ENCODE peak calls at places on chromosome 10, in eight cellular contexts. One of them, this sample, is unnamed.

GRCh38 chr10:18060217-18060616 is 80.0 kb upstream of the CACNB2 start:
- DNase-seq in left ventricle myocardium inferior: peak; percentile 44
- DNase-seq in psoas muscle: no peak
- DNase-seq in astrocyte: no peak
- DNase-seq in effector memory CD4-positive, alpha-beta T cell: no peak
- DNase-seq in fibroblast of lung: no peak
- DNase-seq in endothelial cell of umbilical vein: no peak
- DNase-seq in transverse colon: peak; percentile 19
- DNase-seq in this sample: peak; percentile 50

GRCh38 chr10:80686734-80687561 is 149.2 kb downstream of the SH2D4B start:
- DNase-seq in astrocyte: no peak
- DNase-seq in effector memory CD4-positive, alpha-beta T cell: no peak
- DNase-seq in fibroblast of lung: no peak
- DNase-seq in endothelial cell of umbilical vein: no peak
- DNase-seq in psoas muscle: no peak
- DNase-seq in transverse colon: no peak
- DNase-seq in left ventricle myocardium inferior: no peak
- DNase-seq in this sample: no peak

GRCh38 chr10:4403638-4404252 is 422.3 kb upstream of the AKR1E2 start:
- DNase-seq in endothelial cell of umbilical vein: no peak
- DNase-seq in astrocyte: no peak
- DNase-seq in left ventricle myocardium inferior: no peak
- DNase-seq in effector memory CD4-positive, alpha-beta T cell: no peak
- DNase-seq in transverse colon: no peak
- DNase-seq in fibroblast of lung: no peak
- DNase-seq in psoas muscle: no peak
- DNase-seq in this sample: no peak

GRCh38 chr10:99779335-99779734 is 3.1 kb upstream of the ABCC2 start:
- DNase-seq in fibroblast of lung: peak; percentile 76
- DNase-seq in effector memory CD4-positive, alpha-beta T cell: no peak
- DNase-seq in transverse colon: no peak
- DNase-seq in psoas muscle: no peak
- DNase-seq in endothelial cell of umbilical vein: peak; percentile 95
- DNase-seq in astrocyte: peak; percentile 67
- DNase-seq in left ventricle myocardium inferior: no peak
- DNase-seq in this sample: no peak

GRCh38 chr10:59625842-59626522 is 83.7 kb downstream of the SLC16A9 start:
- DNase-seq in fibroblast of lung: peak; percentile 62
- DNase-seq in transverse colon: peak; percentile 23
- DNase-seq in astrocyte: peak; percentile 49
- DNase-seq in psoas muscle: no peak
- DNase-seq in effector memory CD4-positive, alpha-beta T cell: peak; percentile 30
- DNase-seq in left ventricle myocardium inferior: no peak
- DNase-seq in endothelial cell of umbilical vein: peak; percentile 67
- DNase-seq in this sample: no peak

GRCh38 chr10:107747851-107748250 is 583.3 kb upstream of the SORCS1 start:
- DNase-seq in left ventricle myocardium inferior: no peak
- DNase-seq in psoas muscle: no peak
- DNase-seq in astrocyte: no peak
- DNase-seq in effector memory CD4-positive, alpha-beta T cell: no peak
- DNase-seq in endothelial cell of umbilical vein: no peak
- DNase-seq in fibroblast of lung: no peak
- DNase-seq in transverse colon: no peak
- DNase-seq in this sample: no peak

GRCh38 chr10:71396714-71397339 is at the start of gene CDH23:
- DNase-seq in left ventricle myocardium inferior: peak; percentile 55
- DNase-seq in effector memory CD4-positive, alpha-beta T cell: no peak
- DNase-seq in transverse colon: peak; percentile 38
- DNase-seq in fibroblast of lung: peak; percentile 10
- DNase-seq in endothelial cell of umbilical vein: no peak
- DNase-seq in astrocyte: no peak
- DNase-seq in psoas muscle: no peak
- DNase-seq in this sample: peak; percentile 54

GRCh38 chr10:103967433-103968142 is 648 bp downstream of the SLK start:
- DNase-seq in transverse colon: peak; percentile 32
- DNase-seq in fibroblast of lung: peak; percentile 25
- DNase-seq in astrocyte: peak; percentile 15
- DNase-seq in effector memory CD4-positive, alpha-beta T cell: peak; percentile 9
- DNase-seq in endothelial cell of umbilical vein: peak; percentile 65
- DNase-seq in psoas muscle: no peak
- DNase-seq in left ventricle myocardium inferior: no peak
- DNase-seq in this sample: no peak

GRCh38 chr10:68053553-68053952 is 21.5 kb downstream of the HERC4 start:
- DNase-seq in fibroblast of lung: peak; percentile 58
- DNase-seq in astrocyte: peak; percentile 45
- DNase-seq in psoas muscle: no peak
- DNase-seq in endothelial cell of umbilical vein: no peak
- DNase-seq in effector memory CD4-positive, alpha-beta T cell: no peak
- DNase-seq in transverse colon: no peak
- DNase-seq in left ventricle myocardium inferior: no peak
- DNase-seq in this sample: no peak

GRCh38 chr10:111347386-111348005 is 270.7 kb downstream of the ADRA2A start:
- DNase-seq in psoas muscle: no peak
- DNase-seq in endothelial cell of umbilical vein: no peak
- DNase-seq in effector memory CD4-positive, alpha-beta T cell: no peak
- DNase-seq in astrocyte: no peak
- DNase-seq in fibroblast of lung: no peak
- DNase-seq in left ventricle myocardium inferior: no peak
- DNase-seq in transverse colon: peak; percentile 61
- DNase-seq in this sample: no peak

GRCh38 chr10:43734716-43735115 is 86.0 kb upstream of the ZNF32 start:
- DNase-seq in astrocyte: peak; percentile 15
- DNase-seq in effector memory CD4-positive, alpha-beta T cell: no peak
- DNase-seq in transverse colon: no peak
- DNase-seq in fibroblast of lung: peak; percentile 36
- DNase-seq in left ventricle myocardium inferior: no peak
- DNase-seq in endothelial cell of umbilical vein: no peak
- DNase-seq in psoas muscle: no peak
- DNase-seq in this sample: no peak

GRCh38 chr10:52542891-52543290 is 228.8 kb downstream of the DKK1 start:
- DNase-seq in psoas muscle: no peak
- DNase-seq in left ventricle myocardium inferior: no peak
- DNase-seq in effector memory CD4-positive, alpha-beta T cell: no peak
- DNase-seq in transverse colon: no peak
- DNase-seq in fibroblast of lung: no peak
- DNase-seq in endothelial cell of umbilical vein: no peak
- DNase-seq in astrocyte: no peak
- DNase-seq in this sample: no peak

GRCh38 chr10:72077275-72077990 is 10.9 kb downstream of the SPOCK2 start:
- DNase-seq in endothelial cell of umbilical vein: no peak
- DNase-seq in left ventricle myocardium inferior: no peak
- DNase-seq in transverse colon: no peak
- DNase-seq in fibroblast of lung: no peak
- DNase-seq in psoas muscle: peak; percentile 43
- DNase-seq in astrocyte: no peak
- DNase-seq in effector memory CD4-positive, alpha-beta T cell: no peak
- DNase-seq in this sample: no peak

GRCh38 chr10:96448558-96448957 is 65.2 kb downstream of the TLL2 start:
- DNase-seq in endothelial cell of umbilical vein: no peak
- DNase-seq in left ventricle myocardium inferior: no peak
- DNase-seq in effector memory CD4-positive, alpha-beta T cell: no peak
- DNase-seq in astrocyte: no peak
- DNase-seq in psoas muscle: no peak
- DNase-seq in transverse colon: no peak
- DNase-seq in fibroblast of lung: no peak
- DNase-seq in this sample: no peak

GRCh38 chr10:68212721-68213352 is 19.1 kb downstream of the ATOH7 start:
- DNase-seq in astrocyte: peak; percentile 7
- DNase-seq in effector memory CD4-positive, alpha-beta T cell: no peak
- DNase-seq in endothelial cell of umbilical vein: peak; percentile 39
- DNase-seq in psoas muscle: no peak
- DNase-seq in fibroblast of lung: peak; percentile 20
- DNase-seq in left ventricle myocardium inferior: no peak
- DNase-seq in transverse colon: no peak
- DNase-seq in this sample: no peak

GRCh38 chr10:31836569-31837406 is 91.8 kb downstream of the ARHGAP12 start:
- DNase-seq in psoas muscle: no peak
- DNase-seq in left ventricle myocardium inferior: no peak
- DNase-seq in effector memory CD4-positive, alpha-beta T cell: no peak
- DNase-seq in fibroblast of lung: peak; percentile 34
- DNase-seq in endothelial cell of umbilical vein: peak; percentile 44
- DNase-seq in transverse colon: no peak
- DNase-seq in astrocyte: peak; percentile 13
- DNase-seq in this sample: no peak

GRCh38 chr10:47330366-47330765 is 8.1 kb downstream of the GDF2 start:
- DNase-seq in effector memory CD4-positive, alpha-beta T cell: no peak
- DNase-seq in fibroblast of lung: no peak
- DNase-seq in astrocyte: no peak
- DNase-seq in endothelial cell of umbilical vein: no peak
- DNase-seq in left ventricle myocardium inferior: no peak
- DNase-seq in transverse colon: no peak
- DNase-seq in psoas muscle: peak; percentile 19
- DNase-seq in this sample: no peak

GRCh38 chr10:102229810-102230263 is 3.7 kb downstream of the ELOVL3 start:
- DNase-seq in fibroblast of lung: peak; percentile 53
- DNase-seq in psoas muscle: peak; percentile 92
- DNase-seq in left ventricle myocardium inferior: peak; percentile 84
- DNase-seq in astrocyte: no peak
- DNase-seq in effector memory CD4-positive, alpha-beta T cell: peak; percentile 76
- DNase-seq in transverse colon: peak; percentile 90
- DNase-seq in endothelial cell of umbilical vein: peak; percentile 78
- DNase-seq in this sample: peak; percentile 85

GRCh38 chr10:13668126-13668525 is 81.4 kb downstream of the PRPF18 start:
- DNase-seq in psoas muscle: no peak
- DNase-seq in left ventricle myocardium inferior: no peak
- DNase-seq in astrocyte: no peak
- DNase-seq in transverse colon: no peak
- DNase-seq in endothelial cell of umbilical vein: no peak
- DNase-seq in effector memory CD4-positive, alpha-beta T cell: no peak
- DNase-seq in fibroblast of lung: no peak
- DNase-seq in this sample: no peak

GRCh38 chr10:77836299-77836820 is 90.2 kb downstream of the DLG5 start:
- DNase-seq in effector memory CD4-positive, alpha-beta T cell: peak; percentile 72
- DNase-seq in fibroblast of lung: no peak
- DNase-seq in psoas muscle: peak; percentile 78
- DNase-seq in left ventricle myocardium inferior: peak; percentile 67
- DNase-seq in transverse colon: peak; percentile 68
- DNase-seq in astrocyte: no peak
- DNase-seq in endothelial cell of umbilical vein: peak; percentile 8
- DNase-seq in this sample: peak; percentile 53
- H3K4me3 ChIP-seq in effector memory CD4-positive, alpha-beta T cell: no peak overlapping the region
- H3K4me3 ChIP-seq in fibroblast of lung: no peak overlapping the region
- H3K4me3 ChIP-seq in psoas muscle: no peak overlapping the region
- H3K4me3 ChIP-seq in left ventricle myocardium inferior: peak overlapping the region; percentile 23
- H3K4me3 ChIP-seq in transverse colon: no peak overlapping the region
- H3K4me3 ChIP-seq in astrocyte: no peak overlapping the region
- H3K4me3 ChIP-seq in endothelial cell of umbilical vein: no peak overlapping the region
- H3K4me3 ChIP-seq in this sample: no peak overlapping the region

DNA sequence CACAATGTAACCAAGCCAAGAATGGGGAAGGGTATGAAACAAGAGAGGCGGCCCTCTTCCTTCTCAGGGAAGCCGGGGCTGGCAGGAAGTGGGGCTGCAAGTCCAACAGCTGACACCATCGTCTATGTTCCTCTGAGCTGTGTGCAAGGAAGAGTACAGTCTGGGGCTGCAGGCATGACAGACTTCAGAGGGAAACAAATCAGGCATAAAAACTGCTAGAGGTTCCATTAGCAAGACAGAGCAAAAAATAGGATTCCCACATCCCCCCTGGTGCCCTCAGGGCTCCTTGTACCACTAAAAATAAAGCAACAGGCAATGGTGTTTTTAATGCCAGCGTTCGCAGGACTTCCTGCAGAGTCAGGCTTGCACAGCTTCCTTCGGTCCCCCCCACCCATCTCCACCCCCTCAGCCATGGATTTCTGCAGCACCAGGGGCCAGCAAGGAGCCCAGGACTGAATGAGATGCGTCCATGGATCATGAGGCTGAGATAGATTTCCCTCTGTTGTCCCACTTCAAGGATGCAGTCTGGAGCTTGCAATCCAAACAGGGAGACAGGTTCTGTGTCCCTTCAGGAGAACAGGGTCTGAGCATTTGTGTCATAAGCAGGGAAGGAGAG is 34.6 kb downstream of the KCNMA1 start:
- DNase-seq in fibroblast of lung: no peak
- DNase-seq in transverse colon: no peak
- DNase-seq in psoas muscle: no peak
- DNase-seq in effector memory CD4-positive, alpha-beta T cell: no peak
- DNase-seq in endothelial cell of umbilical vein: no peak
- DNase-seq in left ventricle myocardium inferior: no peak
- DNase-seq in astrocyte: no peak
- DNase-seq in this sample: no peak
- H3K4me1 ChIP-seq in fibroblast of lung: peaks cover 21% of the 10 kb centered on the region
- H3K4me1 ChIP-seq in transverse colon: peaks cover 32% of the 10 kb centered on the region
- H3K4me1 ChIP-seq in psoas muscle: peaks cover 34% of the 10 kb centered on the region
- H3K4me1 ChIP-seq in effector memory CD4-positive, alpha-beta T cell: no peaks in the 10 kb centered on the region
- H3K4me1 ChIP-seq in endothelial cell of umbilical vein: no peaks in the 10 kb centered on the region
- H3K4me1 ChIP-seq in left ventricle myocardium inferior: no peaks in the 10 kb centered on the region
- H3K4me1 ChIP-seq in astrocyte: peaks cover 15% of the 10 kb centered on the region
- H3K4me1 ChIP-seq in this sample: peaks cover 29% of the 10 kb centered on the region

GRCh38 chr10:89302628-89303027 is 782 bp downstream of the IFIT2 start:
- DNase-seq in transverse colon: no peak
- DNase-seq in left ventricle myocardium inferior: no peak
- DNase-seq in psoas muscle: no peak
- DNase-seq in effector memory CD4-positive, alpha-beta T cell: no peak
- DNase-seq in endothelial cell of umbilical vein: no peak
- DNase-seq in fibroblast of lung: no peak
- DNase-seq in astrocyte: no peak
- DNase-seq in this sample: no peak
- H3K27me3 ChIP-seq in transverse colon: no peaks in the 10 kb centered on the region
- H3K27me3 ChIP-seq in left ventricle myocardium inferior: no peaks in the 10 kb centered on the region
- H3K27me3 ChIP-seq in psoas muscle: no peaks in the 10 kb centered on the region
- H3K27me3 ChIP-seq in effector memory CD4-positive, alpha-beta T cell: no peaks in the 10 kb centered on the region
- H3K27me3 ChIP-seq in endothelial cell of umbilical vein: peaks cover 19% of the 10 kb centered on the region
- H3K27me3 ChIP-seq in fibroblast of lung: no peaks in the 10 kb centered on the region
- H3K27me3 ChIP-seq in astrocyte: no peaks in the 10 kb centered on the region
- H3K27me3 ChIP-seq in this sample: no peaks in the 10 kb centered on the region

GRCh38 chr10:113027574-113028392 is 77.7 kb downstream of the TCF7L2 start:
- DNase-seq in endothelial cell of umbilical vein: peak; percentile 31
- DNase-seq in astrocyte: no peak
- DNase-seq in left ventricle myocardium inferior: no peak
- DNase-seq in psoas muscle: no peak
- DNase-seq in transverse colon: no peak
- DNase-seq in fibroblast of lung: peak; percentile 30
- DNase-seq in effector memory CD4-positive, alpha-beta T cell: no peak
- DNase-seq in this sample: no peak

GRCh38 chr10:113026679-113027078 is 76.6 kb downstream of the TCF7L2 start:
- DNase-seq in astrocyte: peak; percentile 98
- DNase-seq in fibroblast of lung: peak; percentile 97
- DNase-seq in effector memory CD4-positive, alpha-beta T cell: no peak
- DNase-seq in psoas muscle: no peak
- DNase-seq in transverse colon: no peak
- DNase-seq in endothelial cell of umbilical vein: peak; percentile 9
- DNase-seq in left ventricle myocardium inferior: no peak
- DNase-seq in this sample: no peak

GRCh38 chr10:113027230-113027573 is 77.2 kb downstream of the TCF7L2 start:
- DNase-seq in astrocyte: no peak
- DNase-seq in endothelial cell of umbilical vein: peak; percentile 51
- DNase-seq in transverse colon: no peak
- DNase-seq in effector memory CD4-positive, alpha-beta T cell: no peak
- DNase-seq in psoas muscle: no peak
- DNase-seq in fibroblast of lung: no peak
- DNase-seq in left ventricle myocardium inferior: no peak
- DNase-seq in this sample: no peak

GRCh38 chr10:113029055-113029440 is 79.0 kb downstream of the TCF7L2 start:
- DNase-seq in left ventricle myocardium inferior: no peak
- DNase-seq in astrocyte: peak; percentile 54
- DNase-seq in effector memory CD4-positive, alpha-beta T cell: no peak
- DNase-seq in transverse colon: no peak
- DNase-seq in fibroblast of lung: peak; percentile 50
- DNase-seq in endothelial cell of umbilical vein: no peak
- DNase-seq in psoas muscle: no peak
- DNase-seq in this sample: no peak

GRCh38 chr10:113028393-113029054 is 78.5 kb downstream of the TCF7L2 start:
- DNase-seq in astrocyte: no peak
- DNase-seq in transverse colon: no peak
- DNase-seq in psoas muscle: no peak
- DNase-seq in effector memory CD4-positive, alpha-beta T cell: no peak
- DNase-seq in endothelial cell of umbilical vein: no peak
- DNase-seq in fibroblast of lung: no peak
- DNase-seq in left ventricle myocardium inferior: no peak
- DNase-seq in this sample: no peak
- H3K4me3 ChIP-seq in astrocyte: no peak overlapping the region
- H3K4me3 ChIP-seq in transverse colon: no peak overlapping the region
- H3K4me3 ChIP-seq in psoas muscle: peak overlapping the region; percentile 38
- H3K4me3 ChIP-seq in effector memory CD4-positive, alpha-beta T cell: no peak overlapping the region
- H3K4me3 ChIP-seq in endothelial cell of umbilical vein: no peak overlapping the region
- H3K4me3 ChIP-seq in fibroblast of lung: no peak overlapping the region
- H3K4me3 ChIP-seq in left ventricle myocardium inferior: peak overlapping the region; percentile 33
- H3K4me3 ChIP-seq in this sample: no peak overlapping the region